ENCODE peak calls at places on chromosomes 12 and 14, in seven cellular contexts. J is AG04450, K is cardiac fibroblast, L is hepatocyte, X is fibroblast of lung, O is uterus, P is tibial artery. Y is an unnamed sample.
A peak's percentile ranks its signal among the peaks of the same experiment; 100 is the strongest.

GRCh38 chr14:63632932-63633514 is 8.6 kb downstream of the WDR89 start:
- DNase-seq in J (no peak), K (peak; percentile 57), L (peak; percentile 24), X (peak; percentile 46), O (no peak), P (no peak), Y (no peak)

GRCh38 chr12:30197392-30198047 is 413.8 kb upstream of the TMTC1 start:
- DNase-seq in J (peak; percentile 2), K (peak; percentile 76), L (no peak), X (peak; percentile 26), O (no peak), P (no peak), Y (no peak)

GRCh38 chr12:1744932-1745331 is 54.1 kb downstream of the ADIPOR2 start:
- DNase-seq in J (no peak), K (no peak), L (no peak), X (no peak), O (no peak), P (no peak), Y (no peak)

GRCh38 chr14:24298892-24299254 is 707 bp downstream of the DHRS1 start:
- DNase-seq in J (peak; percentile 23), K (peak; percentile 75), L (peak; percentile 58), X (peak; percentile 20), O (no peak), P (no peak), Y (no peak)

GRCh38 chr12:18886962-18887361 is 149.0 kb downstream of the CAPZA3 start:
- DNase-seq in J (no peak), K (no peak), L (no peak), X (no peak), O (no peak), P (no peak), Y (no peak)

GRCh38 chr14:55103005-55103640 is 25.9 kb upstream of the LGALS3 start:
- DNase-seq in J (peak; percentile 72), K (peak; percentile 97), L (peak; percentile 93), X (peak; percentile 97), O (peak; percentile 94), P (peak; percentile 86), Y (peak; percentile 89)

GRCh38 chr12:77324416-77324762 is 259.0 kb upstream of the E2F7 start:
- DNase-seq in J (no peak), K (no peak), L (no peak), X (no peak), O (no peak), P (no peak), Y (no peak)

GRCh38 chr14:92610849-92611271 is 97.3 kb downstream of the RIN3 start:
- DNase-seq in J (no peak), K (no peak), L (no peak), X (no peak), O (no peak), P (no peak), Y (no peak)

GRCh38 chr12:88247241-88247643 is 105.1 kb downstream of the TMTC3 start:
- DNase-seq in J (no peak), K (peak; percentile 83), L (no peak), X (peak; percentile 88), O (no peak), P (no peak), Y (peak; percentile 46)

GRCh38 chr12:131536337-131536736 is 174.6 kb upstream of the SFSWAP start:
- DNase-seq in J (no peak), K (no peak), L (no peak), X (no peak), O (no peak), P (no peak), Y (no peak)

GRCh38 chr12:50186667-50187066 is 19.5 kb upstream of the CERS5 start:
- DNase-seq in J (no peak), K (peak; percentile 79), L (no peak), X (no peak), O (no peak), P (no peak), Y (no peak)

GRCh38 chr12:55681142-55682077 is 26.3 kb downstream of the ITGA7 start:
- DNase-seq in J (no peak), K (peak; percentile 65), L (peak; percentile 89), X (peak; percentile 44), O (no peak), P (peak; percentile 35), Y (peak; percentile 55)

GRCh38 chr14:54724772-54725325 is 157.9 kb downstream of the SAMD4A start:
- DNase-seq in J (no peak), K (no peak), L (no peak), X (peak; percentile 30), O (no peak), P (no peak), Y (no peak)

GRCh38 chr12:28961948-28962384 is 187.1 kb upstream of the FAR2 start:
- DNase-seq in J (no peak), K (peak; percentile 58), L (no peak), X (no peak), O (peak; percentile 17), P (no peak), Y (no peak)

GRCh38 chr14:21091784-21092146 is 6.7 kb downstream of the ZNF219 start:
- DNase-seq in J (no peak), K (no peak), L (no peak), X (no peak), O (peak; percentile 18), P (no peak), Y (no peak)

GRCh38 chr12:124098887-124099286 is 125.9 kb downstream of the ZNF664 start:
- DNase-seq in J (no peak), K (no peak), L (no peak), X (no peak), O (no peak), P (no peak), Y (no peak)

GRCh38 chr12:124100572-124101178 is 127.7 kb downstream of the ZNF664 start:
- DNase-seq in J (no peak), K (no peak), L (no peak), X (no peak), O (no peak), P (no peak), Y (no peak)

GRCh38 chr12:124098101-124098757 is 125.2 kb downstream of the ZNF664 start:
- DNase-seq in J (no peak), K (no peak), L (no peak), X (no peak), O (no peak), P (no peak), Y (no peak)

GRCh38 chr12:124097681-124098080 is 124.7 kb downstream of the ZNF664 start:
- DNase-seq in J (no peak), K (no peak), L (peak; percentile 45), X (no peak), O (no peak), P (no peak), Y (no peak)

GRCh38 chr12:124099661-124100060 is 126.6 kb downstream of the ZNF664 start:
- DNase-seq in J (no peak), K (no peak), L (no peak), X (no peak), O (no peak), P (no peak), Y (no peak)
- TF ChIP-seq CTCF in J (no peak), K (no peak), L (no peak), X (no peak), O (no peak), P (no peak), Y (no peak)

GRCh38 chr12:26122681-26123481 is 2.0 kb downstream of the BHLHE41 start:
- DNase-seq in J (no peak), K (peak; percentile 82), L (peak; percentile 62), X (peak; percentile 79), O (peak; percentile 81), P (peak; percentile 87), Y (no peak)

GRCh38 chr12:26119391-26119981 is 5.4 kb downstream of the BHLHE41 start:
- DNase-seq in J (no peak), K (peak; percentile 84), L (peak; percentile 75), X (peak; percentile 84), O (peak; percentile 45), P (no peak), Y (no peak)

GRCh38 chr12:26121841-26122680 is 2.8 kb downstream of the BHLHE41 start:
- DNase-seq in J (no peak), K (peak; percentile 22), L (peak; percentile 67), X (no peak), O (no peak), P (peak; percentile 34), Y (no peak)

GRCh38 chr12:26120561-26121274 is 4.1 kb downstream of the BHLHE41 start:
- DNase-seq in J (no peak), K (no peak), L (no peak), X (no peak), O (no peak), P (no peak), Y (no peak)

GRCh38 chr12:26121323-26121740 is 3.5 kb downstream of the BHLHE41 start:
- DNase-seq in J (no peak), K (no peak), L (no peak), X (no peak), O (no peak), P (no peak), Y (no peak)
- H3K4me3 ChIP-seq in J (no peak overlapping the region), K (no peak overlapping the region), L (no peak overlapping the region), X (peak overlapping the region; percentile 5), O (no peak overlapping the region), P (peak overlapping the region; percentile 68), Y (peak overlapping the region; percentile 57)

DNA sequence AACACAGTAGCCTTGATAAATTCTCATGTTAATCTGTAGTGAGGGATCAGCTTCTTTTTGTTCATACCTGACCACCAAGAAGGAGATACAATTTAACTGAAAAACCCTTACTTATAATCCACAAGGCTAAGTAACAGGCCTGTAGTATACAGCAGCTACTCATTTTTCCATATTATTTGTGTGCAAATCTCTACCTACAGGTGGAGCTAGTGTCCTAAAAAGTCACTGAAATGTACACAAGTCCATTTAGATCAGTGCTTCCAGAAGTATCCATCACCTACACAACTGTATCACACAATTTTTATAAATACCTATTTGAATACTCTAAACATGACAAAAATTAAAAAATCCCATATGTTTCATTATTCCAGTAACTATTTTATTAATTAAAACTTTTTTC is 173.2 kb downstream of the SLC35F4 start:
- DNase-seq in J (peak; percentile 16), K (peak; percentile 84), L (peak; percentile 44), X (peak; percentile 54), O (no peak), P (no peak), Y (peak; percentile 26)
- TF ChIP-seq CTCF in J (peak; percentile 55), K (peak; percentile 65), L (peak; percentile 54), X (peak; percentile 45), O (no peak), P (peak; percentile 21), Y (peak; percentile 66)

GRCh38 chr12:105107497-105108371 is at the start of gene WASHC4:
- DNase-seq in J (peak; percentile 47), K (peak; percentile 90), L (peak; percentile 97), X (peak; percentile 88), O (peak; percentile 89), P (peak; percentile 95), Y (peak; percentile 59)

GRCh38 chr12:105107176-105107496 is 395 bp upstream of the WASHC4 start:
- DNase-seq in J (no peak), K (peak; percentile 69), L (no peak), X (peak; percentile 70), O (no peak), P (no peak), Y (no peak)

GRCh38 chr12:105113094-105113493 is 5.6 kb downstream of the WASHC4 start:
- DNase-seq in J (no peak), K (no peak), L (no peak), X (no peak), O (no peak), P (no peak), Y (no peak)

GRCh38 chr12:105109465-105110212 is 2.1 kb downstream of the WASHC4 start:
- DNase-seq in J (no peak), K (peak; percentile 65), L (peak; percentile 6), X (no peak), O (no peak), P (no peak), Y (no peak)

DNA sequence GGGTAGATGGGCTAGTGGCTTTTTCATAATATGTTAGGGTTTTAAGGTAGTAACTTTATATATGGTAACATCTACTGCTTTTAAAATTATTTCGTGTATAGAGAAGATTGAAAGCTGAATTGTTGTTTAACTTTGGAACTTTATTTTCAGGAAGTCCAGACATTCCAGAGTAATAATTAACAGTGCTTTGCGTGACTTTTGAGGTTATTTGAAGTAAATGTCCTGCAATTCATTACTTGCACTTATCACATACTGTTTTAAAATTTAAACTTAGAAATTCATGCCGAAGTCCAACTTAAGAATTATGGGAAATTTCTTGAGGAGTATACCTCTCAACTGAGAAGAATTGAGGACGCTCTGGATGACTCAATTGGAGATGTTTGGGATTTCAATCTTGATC is 3.3 kb downstream of the WASHC4 start:
- DNase-seq in J (no peak), K (no peak), L (no peak), X (no peak), O (no peak), P (no peak), Y (no peak)
- H3K4me3 ChIP-seq in J (no peak overlapping the region), K (no peak overlapping the region), L (no peak overlapping the region), X (no peak overlapping the region), O (no peak overlapping the region), P (no peak overlapping the region), Y (no peak overlapping the region)

Y was measured in retinal pigment epithelial cell.